ENCODE peak calls at places on chromosomes 7 and 10, in nine cellular contexts. L is suprapubic skin; X is WTC11; E is SK-N-SH; A is CD4-positive, alpha-beta T cell; K is Peyer's patch; Z is fibroblast of mammary gland; F is HepG2; J is AG09319. T is an unnamed sample.

GRCh38 chr10:120455004-120455403 is 2.0 kb upstream of the PLPP4 start:
- DNase-seq in K (no peak), J (no peak), Z (no peak), L (no peak), A (no peak), E (no peak), X (no peak), F (no peak), T (no peak)

GRCh38 chr10:8279598-8279997 is 225.1 kb downstream of the GATA3 start:
- DNase-seq in Z (no peak), K (no peak), E (peak), J (no peak), F (peak), A (no peak), L (no peak), X (no peak), T (no peak)

GRCh38 chr7:12111461-12112405 is 99.4 kb upstream of the TMEM106B start:
- DNase-seq in J (no peak), X (peak), Z (peak), L (no peak), F (no peak), E (peak), A (no peak), K (no peak), T (no peak)

GRCh38 chr10:93149761-93150160 is 76.1 kb downstream of the CYP26A1 start:
- DNase-seq in X (no peak), J (no peak), E (no peak), K (no peak), A (no peak), F (no peak), L (no peak), Z (peak), T (no peak)

GRCh38 chr10:73865459-73866442 is 8.6 kb downstream of the CAMK2G start:
- DNase-seq in L (no peak), E (no peak), A (peak), J (no peak), X (no peak), F (no peak), Z (no peak), K (peak), T (peak)

GRCh38 chr10:121243003-121243898 is 355.0 kb downstream of the FGFR2 start:
- DNase-seq in J (no peak), F (no peak), Z (no peak), X (no peak), E (no peak), K (no peak), L (no peak), A (no peak), T (no peak)

GRCh38 chr10:36671607-36672006 is 453.8 kb upstream of the ANKRD30A start:
- DNase-seq in F (no peak), Z (peak), K (no peak), A (no peak), E (no peak), X (no peak), J (no peak), L (no peak), T (no peak)

GRCh38 chr7:83149466-83149865 is 13.2 kb downstream of the PCLO start:
- DNase-seq in A (no peak), X (no peak), J (no peak), F (no peak), L (no peak), Z (no peak), K (no peak), E (no peak), T (no peak)

GRCh38 chr10:9745158-9745557 is 1272.5 kb upstream of the CELF2 start:
- DNase-seq in E (no peak), F (no peak), X (no peak), A (no peak), Z (no peak), L (no peak), K (no peak), J (no peak), T (no peak)

GRCh38 chr10:76624470-76624869 is 1013.1 kb downstream of the KCNMA1 start:
- DNase-seq in K (no peak), J (no peak), L (no peak), E (no peak), A (no peak), X (no peak), Z (no peak), F (no peak), T (no peak)

GRCh38 chr7:157684157-157684595 is 347.4 kb downstream of the DNAJB6 start:
- DNase-seq in E (peak), J (no peak), Z (peak), F (no peak), X (peak), A (no peak), L (no peak), K (peak), T (no peak)

GRCh38 chr10:24310104-24310503 is 101.2 kb downstream of the KIAA1217 start:
- DNase-seq in Z (no peak), J (no peak), K (no peak), L (no peak), F (no peak), X (no peak), E (no peak), A (no peak), T (no peak)

GRCh38 chr7:73721237-73721848 is 1.9 kb upstream of the STX1A start:
- DNase-seq in X (no peak), J (no peak), L (no peak), K (no peak), F (no peak), E (peak), Z (no peak), A (no peak), T (no peak)

DNA sequence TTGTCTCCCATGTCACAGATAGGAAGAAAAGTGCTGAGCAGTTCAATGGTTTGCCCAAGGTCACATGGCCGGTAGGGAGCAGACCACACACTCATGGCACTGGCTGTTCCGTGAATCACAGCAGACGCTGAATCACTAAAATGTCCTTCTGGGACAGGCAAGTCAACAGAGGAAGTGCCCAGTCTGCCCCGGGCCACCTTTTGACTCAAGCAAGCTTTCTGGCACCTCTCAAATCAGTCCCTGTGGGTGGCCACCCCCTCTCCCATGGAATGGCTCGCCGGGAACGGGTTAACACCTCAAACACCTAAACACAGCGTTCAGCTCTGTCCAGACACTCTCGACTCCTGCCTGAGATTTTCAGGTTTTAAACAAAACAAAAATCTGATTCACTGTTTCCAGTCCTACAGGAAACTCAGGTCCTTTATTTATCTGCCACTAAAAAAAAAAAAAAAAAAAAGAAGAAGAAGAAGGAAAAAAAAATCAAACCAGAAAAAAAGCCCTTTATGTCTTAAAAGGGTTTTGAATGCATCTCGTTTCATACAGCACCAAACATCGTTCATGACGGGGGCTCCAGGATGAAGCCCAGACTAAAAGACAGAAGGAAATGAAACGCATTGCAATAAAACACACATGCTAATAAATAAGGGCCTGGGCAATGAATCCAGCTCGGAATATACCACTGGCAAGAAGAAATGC is 15.4 kb downstream of the CARD11 start:
- DNase-seq in Z (peak), F (no peak), J (no peak), X (no peak), A (no peak), L (peak), E (peak), K (no peak), T (no peak)
- TF ChIP-seq CTCF in Z (no peak), F (no peak), J (no peak), X (no peak), A (no peak), L (no peak), E (no peak), K (no peak), T (no peak)

DNA sequence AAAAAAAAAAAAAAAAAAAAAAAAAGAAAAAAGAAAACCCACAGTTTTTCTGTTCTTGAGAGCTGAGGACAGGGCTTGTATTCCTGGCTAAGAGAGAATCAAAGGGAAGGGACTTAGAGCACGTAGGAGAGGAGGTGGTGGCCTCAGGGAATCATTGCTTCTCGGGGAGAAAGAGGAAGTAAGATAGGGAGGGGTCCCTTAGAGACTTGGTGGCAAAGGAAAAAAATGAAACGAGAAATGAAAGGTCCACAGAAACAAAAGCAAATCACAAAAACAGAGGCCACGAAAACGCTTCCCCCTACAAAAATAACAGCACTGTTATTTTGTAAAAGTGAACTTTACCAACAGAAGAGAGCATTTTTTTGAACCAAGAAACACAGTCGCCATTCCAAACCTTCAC is 323.1 kb upstream of the GALNT17 start:
- DNase-seq in Z (no peak), X (no peak), L (no peak), A (no peak), K (no peak), F (no peak), E (no peak), J (no peak), T (no peak)
- TF ChIP-seq CTCF in Z (no peak), X (no peak), L (no peak), A (no peak), K (no peak), F (no peak), E (no peak), J (no peak), T (no peak)

GRCh38 chr10:88990528-88991160 is at the start of gene FAS:
- DNase-seq in J (peak), Z (peak), X (peak), L (peak), E (peak), F (peak), A (peak), K (peak), T (peak)

GRCh38 chr10:88992945-88993537 is 2.4 kb downstream of the FAS start:
- DNase-seq in J (peak), F (no peak), Z (peak), L (no peak), K (no peak), E (no peak), X (no peak), A (no peak), T (no peak)

GRCh38 chr10:88991900-88992237 is 1.3 kb downstream of the FAS start:
- DNase-seq in X (no peak), E (no peak), A (no peak), J (no peak), L (no peak), Z (no peak), K (no peak), F (no peak), T (peak)

GRCh38 chr10:88989824-88990527 is 622 bp upstream of the FAS start:
- DNase-seq in X (no peak), E (no peak), K (no peak), F (no peak), L (no peak), J (peak), A (no peak), Z (peak), T (peak)

DNA sequence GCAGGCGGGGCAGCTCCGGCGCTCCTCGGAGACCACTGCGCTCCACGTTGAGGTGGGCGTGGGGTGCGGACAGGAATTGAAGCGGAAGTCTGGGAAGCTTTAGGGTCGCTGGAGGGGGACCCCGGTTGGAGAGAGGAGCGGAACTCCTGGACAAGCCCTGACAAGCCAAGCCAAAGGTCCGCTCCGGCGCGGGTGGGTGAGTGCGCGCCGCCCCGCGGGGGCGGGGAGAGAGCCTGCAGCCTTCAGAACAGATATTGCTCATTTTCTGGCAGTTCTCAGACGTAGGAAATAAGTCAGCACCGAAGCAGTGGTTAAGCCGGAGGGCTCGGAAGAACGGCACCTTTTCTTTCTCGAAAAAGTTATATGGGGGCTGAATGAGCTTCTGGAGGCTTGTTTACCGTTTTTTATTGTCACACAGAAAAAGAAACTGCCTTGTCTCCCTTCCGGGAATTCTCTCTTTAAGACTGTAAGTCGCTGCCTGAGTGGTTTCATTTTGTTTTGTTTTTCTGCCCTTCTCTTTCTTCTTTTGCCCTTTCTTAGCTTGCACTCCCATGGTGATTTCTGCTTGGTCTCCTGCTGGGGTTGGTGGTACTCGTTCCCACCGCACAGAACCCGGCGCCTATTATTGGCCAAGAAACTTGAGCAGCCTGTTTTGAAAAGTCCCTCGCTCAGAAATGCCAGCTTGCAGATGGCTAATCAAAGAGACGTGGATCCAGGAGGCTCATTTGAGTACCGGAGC is 732 bp downstream of the FAS start:
- DNase-seq in X (peak), A (peak), E (peak), L (peak), J (peak), K (peak), Z (peak), F (peak), T (no peak)
- TF ChIP-seq CTCF in X (no peak), A (peak), E (no peak), L (no peak), J (peak), K (no peak), Z (no peak), F (no peak), T (no peak)

DNA sequence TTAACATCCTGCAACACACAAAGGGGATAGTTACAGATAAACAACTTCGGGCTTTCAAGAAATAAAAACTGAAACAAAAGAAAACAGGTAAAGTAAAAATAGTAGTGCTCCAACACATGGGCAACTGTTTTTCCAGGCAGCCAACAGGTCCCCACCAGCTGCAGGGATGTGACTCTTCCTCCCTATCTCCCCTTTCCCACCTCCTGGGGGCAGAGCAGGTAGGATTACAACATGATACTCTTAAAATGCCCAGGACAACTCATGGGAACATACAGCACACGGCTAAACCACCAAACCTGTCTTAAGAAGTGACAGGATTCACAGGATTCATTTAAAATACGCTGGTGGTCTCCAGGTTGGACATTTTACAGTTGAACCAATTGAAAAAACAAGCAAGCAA is 61.8 kb upstream of the DDC start:
- DNase-seq in A (no peak), J (no peak), Z (no peak), E (no peak), X (no peak), K (no peak), F (no peak), L (no peak), T (no peak)
- TF ChIP-seq CTCF in A (no peak), J (no peak), Z (no peak), E (no peak), X (no peak), K (no peak), F (peak), L (no peak), T (no peak)

GRCh38 chr7:76332073-76332472 is 26.7 kb downstream of the YWHAG start:
- DNase-seq in X (no peak), E (no peak), J (no peak), K (no peak), A (no peak), Z (no peak), L (no peak), F (no peak), T (no peak)

GRCh38 chr7:76328390-76328789 is 25.9 kb downstream of the HSPB1 start:
- DNase-seq in A (no peak), L (no peak), E (no peak), J (no peak), X (no peak), K (no peak), F (no peak), Z (no peak), T (no peak)

GRCh38 chr7:76329479-76329878 is 27.0 kb downstream of the HSPB1 start:
- DNase-seq in J (no peak), E (no peak), X (no peak), L (no peak), A (no peak), Z (no peak), K (no peak), F (no peak), T (no peak)

GRCh38 chr7:76330245-76330644 is 27.8 kb downstream of the HSPB1 start:
- DNase-seq in E (no peak), L (no peak), F (no peak), X (no peak), Z (no peak), J (no peak), A (no peak), K (no peak), T (no peak)

GRCh38 chr7:76330673-76331072 is 28.1 kb downstream of the YWHAG start:
- DNase-seq in L (no peak), J (no peak), K (no peak), E (no peak), Z (no peak), X (no peak), F (no peak), A (no peak), T (no peak)
- TF ChIP-seq CTCF in L (no peak), J (no peak), K (no peak), E (peak), Z (peak), X (no peak), F (no peak), A (no peak), T (no peak)

GRCh38 chr7:128741491-128741890 is 2.3 kb downstream of the CALU start:
- DNase-seq in L (no peak), F (no peak), Z (no peak), E (no peak), J (no peak), A (no peak), K (no peak), X (no peak), T (no peak)
- TF ChIP-seq CTCF in L (no peak), F (no peak), Z (no peak), E (no peak), J (no peak), A (no peak), K (no peak), X (no peak), T (no peak)

T was measured in HL-60.